ENCODE peak calls at places on chromosomes 3 and 15, in five cellular contexts. W is adrenal gland, O is heart right ventricle, D is psoas muscle, G is breast epithelium. E is an unnamed sample. For H3K4me1, the result is how much of the 10 kb centered on the place peaks cover.

GRCh38 chr3:54243262-54243931 is 121.0 kb downstream of the CACNA2D3 start:
- DNase-seq in W (no peak), O (no peak), D (no peak), G (no peak), E (peak)

GRCh38 chr3:73600293-73600938 is 24.3 kb downstream of the PDZRN3 start:
- DNase-seq in W (no peak), O (no peak), D (no peak), G (no peak), E (no peak)

GRCh38 chr3:116963802-116964201 is 254.2 kb downstream of the TUSC7 start:
- DNase-seq in W (no peak), O (no peak), D (no peak), G (no peak), E (no peak)

GRCh38 chr3:45537960-45538640 is 56.5 kb upstream of the LIMD1 start:
- DNase-seq in W (peak), O (peak), D (no peak), G (no peak), E (no peak)

GRCh38 chr3:115092220-115092791 is 54.8 kb downstream of the ZBTB20 start:
- DNase-seq in W (peak), O (peak), D (peak), G (peak), E (peak)

GRCh38 chr3:122679467-122680291 is 960 bp upstream of the PARP14 start:
- DNase-seq in W (peak), O (peak), D (peak), G (no peak), E (no peak)

GRCh38 chr3:32844322-32844654 is 26.5 kb downstream of the TRIM71 start:
- DNase-seq in W (no peak), O (no peak), D (no peak), G (no peak), E (no peak)

GRCh38 chr3:157030712-157031111 is 129.2 kb downstream of the CCNL1 start:
- DNase-seq in W (no peak), O (no peak), D (no peak), G (no peak), E (no peak)

GRCh38 chr15:25374143-25374542 is 64.7 kb downstream of the UBE3A start:
- DNase-seq in W (no peak), O (no peak), D (no peak), G (no peak), E (no peak)

DNA sequence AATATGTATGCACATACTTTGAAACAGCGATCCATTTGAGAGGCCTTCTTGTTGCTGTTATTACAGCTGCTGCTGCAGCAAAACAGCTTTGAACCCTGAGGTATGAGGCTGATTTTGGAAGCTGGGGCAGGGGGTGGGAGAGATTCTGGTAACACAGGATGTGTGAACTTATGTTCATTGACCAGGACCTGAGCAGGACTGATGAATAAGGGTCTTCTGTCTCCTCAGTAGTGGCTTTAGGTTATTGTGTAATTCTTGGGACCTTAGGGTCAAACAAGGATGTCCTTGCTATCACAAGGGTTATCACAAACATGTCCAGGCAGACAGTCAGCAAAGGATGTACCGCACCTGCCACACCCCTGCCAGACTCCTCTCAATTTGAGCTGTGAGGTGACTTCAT is 41.6 kb downstream of the CTDSPL start:
- DNase-seq in W (no peak), O (no peak), D (no peak), G (no peak), E (no peak)
- H3K4me1 ChIP-seq in W (under half), O (half or more), D (under half), G (under half), E (under half)

GRCh38 chr3:120172070-120172469 is 77.8 kb upstream of the GSK3B start:
- DNase-seq in W (peak), O (no peak), D (peak), G (no peak), E (no peak)
- H3K4me1 ChIP-seq in W (under half), O (under half), D (under half), G (under half), E (under half)

DNA sequence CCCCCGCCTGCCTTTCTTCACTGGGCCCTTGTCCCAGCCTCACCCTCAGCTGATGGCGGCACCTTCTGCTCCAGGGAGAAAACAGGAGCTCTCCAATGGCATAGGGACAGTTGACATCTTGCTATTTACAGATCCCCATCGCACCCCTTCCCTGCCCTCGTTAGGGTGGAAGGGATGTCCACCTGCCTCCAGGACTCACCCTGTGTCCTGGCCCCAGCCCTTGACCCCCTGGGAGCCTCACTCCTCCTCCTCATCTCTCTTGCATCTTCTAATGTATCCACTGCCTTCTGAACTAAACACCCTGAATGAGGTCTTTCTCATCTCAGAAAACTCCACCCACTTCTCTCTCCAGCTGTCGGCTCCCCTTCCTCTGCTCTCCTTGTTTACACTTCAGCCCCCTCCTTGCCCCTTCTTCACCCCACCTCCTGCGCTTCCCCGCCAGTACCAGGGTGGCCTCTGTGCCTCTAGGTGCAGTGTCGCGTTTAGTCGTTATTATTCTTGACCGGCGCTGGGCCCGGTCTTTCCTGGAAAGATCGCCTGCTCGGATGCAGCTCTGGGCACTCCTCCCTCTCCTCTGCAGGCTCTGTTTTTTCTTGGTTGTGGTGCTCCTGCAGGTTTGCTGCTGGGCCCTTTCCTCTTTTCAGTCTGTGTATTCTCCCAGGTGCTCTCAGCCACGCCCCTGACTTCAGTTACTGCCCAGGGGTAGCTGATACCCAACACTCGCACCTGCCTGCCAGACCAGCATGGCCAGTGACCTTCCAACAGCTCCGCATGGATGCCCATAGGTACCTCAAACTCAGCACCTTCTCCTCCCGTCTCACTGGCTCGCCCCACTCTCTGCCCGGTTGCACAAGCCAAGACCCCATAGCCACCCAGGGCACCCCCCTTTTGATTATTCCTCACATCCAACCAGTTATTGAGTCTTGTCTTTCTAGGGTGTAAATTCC is 42.9 kb downstream of the PML start:
- DNase-seq in W (no peak), O (no peak), D (no peak), G (no peak), E (no peak)
- H3K4me1 ChIP-seq in W (under half), O (half or more), D (under half), G (under half), E (under half)

DNA sequence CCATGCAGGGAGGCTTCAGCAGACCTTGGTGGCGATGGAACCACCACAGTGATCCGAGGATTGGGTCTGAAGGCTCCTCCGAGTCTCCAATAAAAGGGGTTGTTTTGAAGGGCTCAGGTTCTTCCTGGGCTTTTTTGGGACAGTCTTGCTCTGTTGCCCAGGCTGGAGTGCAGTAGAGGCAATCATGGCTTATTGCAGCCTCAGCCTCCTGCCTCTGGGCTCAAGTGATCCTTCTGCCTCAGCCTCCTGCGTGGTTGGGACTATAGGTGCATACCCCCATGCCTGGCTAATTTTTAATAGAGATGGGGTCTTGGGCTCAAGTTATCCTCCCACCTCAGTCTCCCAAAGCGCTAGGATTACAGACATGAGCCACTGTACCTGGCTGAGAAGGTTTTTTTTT is 84.8 kb downstream of the IGF1R start:
- DNase-seq in W (no peak), O (no peak), D (no peak), G (no peak), E (no peak)
- H3K4me1 ChIP-seq in W (half or more), O (half or more), D (half or more), G (under half), E (half or more)

GRCh38 chr15:62067448-62068044 is 769 bp downstream of the C2CD4A start:
- DNase-seq in W (peak), O (no peak), D (peak), G (no peak), E (peak)
- H3K4me1 ChIP-seq in W (under half), O (under half), D (under half), G (under half), E (under half)

GRCh38 chr3:124837065-124837464 is 50.1 kb downstream of the ITGB5 start:
- DNase-seq in W (no peak), O (no peak), D (no peak), G (no peak), E (no peak)
- H3K4me1 ChIP-seq in W (half or more), O (half or more), D (under half), G (under half), E (half or more)

GRCh38 chr3:170741756-170742530 is 128.1 kb downstream of the RPL22L1 start:
- DNase-seq in W (no peak), O (no peak), D (no peak), G (no peak), E (no peak)
- H3K4me1 ChIP-seq in W (under half), O (under half), D (under half), G (under half), E (under half)

GRCh38 chr3:69817988-69818387 is 78.7 kb downstream of the MITF start:
- DNase-seq in W (no peak), O (no peak), D (no peak), G (no peak), E (no peak)

GRCh38 chr3:69811452-69812401 is 72.5 kb downstream of the MITF start:
- DNase-seq in W (no peak), O (no peak), D (no peak), G (no peak), E (no peak)

GRCh38 chr3:69819283-69819682 is 80.0 kb downstream of the MITF start:
- DNase-seq in W (no peak), O (peak), D (peak), G (no peak), E (no peak)

GRCh38 chr3:69821133-69821532 is 81.9 kb downstream of the MITF start:
- DNase-seq in W (no peak), O (no peak), D (no peak), G (no peak), E (no peak)

GRCh38 chr3:69815959-69816358 is 76.7 kb downstream of the MITF start:
- DNase-seq in W (no peak), O (no peak), D (no peak), G (no peak), E (no peak)
- H3K4me1 ChIP-seq in W (under half), O (half or more), D (half or more), G (under half), E (under half)